ENCODE peak calls at places on chromosomes 4 and X, in six cellular contexts. H is K562, M is SK-N-SH, S is GM12878, F is H1, K is HepG2. R is an unnamed sample.

GRCh38 chrX:151391722-151392121 is 5.3 kb upstream of the VMA21 start:
- DNase-seq in H (no peak), M (no peak), S (no peak), F (no peak), K (no peak), R (no peak)

GRCh38 chrX:25278341-25278740 is 262.6 kb upstream of the ARX start:
- DNase-seq in H (no peak), M (no peak), S (no peak), F (no peak), K (no peak), R (no peak)

GRCh38 chrX:131704136-131704695 is 160.3 kb downstream of the OR13H1 start:
- DNase-seq in H (peak), M (peak), S (peak), F (no peak), K (no peak), R (no peak)

GRCh38 chr4:127210877-127211276 is 421.9 kb upstream of the INTU start:
- DNase-seq in H (no peak), M (no peak), S (no peak), F (no peak), K (no peak), R (no peak)

GRCh38 chr4:17559709-17560048 is 17.3 kb upstream of the LAP3 start:
- DNase-seq in H (no peak), M (no peak), S (no peak), F (no peak), K (no peak), R (no peak)

GRCh38 chrX:3029084-3029483 is 12.2 kb upstream of the ARSF start:
- DNase-seq in H (no peak), M (no peak), S (no peak), F (no peak), K (no peak), R (no peak)

GRCh38 chr4:27011401-27011800 is 150.8 kb downstream of the STIM2 start:
- DNase-seq in H (no peak), M (no peak), S (no peak), F (no peak), K (no peak), R (no peak)

GRCh38 chr4:174259580-174259979 is 23.9 kb downstream of the FBXO8 start:
- DNase-seq in H (no peak), M (no peak), S (no peak), F (no peak), K (no peak), R (no peak)

GRCh38 chr4:76308548-76308947 is 2.0 kb downstream of the STBD1 start:
- DNase-seq in H (peak), M (peak), S (no peak), F (no peak), K (peak), R (no peak)

GRCh38 chr4:77358315-77358928 is 201.4 kb downstream of the CCNG2 start:
- DNase-seq in H (peak), M (peak), S (no peak), F (no peak), K (peak), R (peak)

GRCh38 chrX:132718411-132718810 is 229.6 kb upstream of the MBNL3 start:
- DNase-seq in H (no peak), M (no peak), S (no peak), F (no peak), K (no peak), R (no peak)
- TF ChIP-seq CTCF in H (no peak), M (no peak), S (no peak), F (no peak), K (no peak), R (no peak)

GRCh38 chr4:8269535-8270417 is at the start of gene HTRA3:
- DNase-seq in H (no peak), M (no peak), S (no peak), F (no peak), K (no peak), R (no peak)
- TF ChIP-seq POLR2AphosphoS5 in H (no peak), M (no peak), S (no peak), F (peak), K (no peak), R (no peak)

DNA sequence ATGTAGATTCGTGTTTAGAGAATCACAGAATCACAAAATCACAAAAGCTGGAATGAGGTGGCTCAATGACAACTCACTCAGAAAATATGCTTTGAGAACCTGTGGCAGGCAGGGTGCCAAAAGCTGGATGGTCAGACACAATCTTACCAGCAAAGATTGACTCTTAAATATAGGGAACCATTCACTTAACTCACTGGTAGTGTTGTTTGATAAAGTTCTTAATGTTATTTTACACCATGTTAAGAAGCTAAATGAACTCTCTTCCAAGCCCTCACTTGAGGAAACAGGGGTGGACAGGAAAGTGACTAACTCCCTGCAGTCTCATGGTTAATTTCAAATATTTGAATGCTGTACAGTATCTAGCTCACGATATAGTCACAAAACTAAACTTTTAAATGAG is 5.7 kb upstream of the SCOC start:
- DNase-seq in H (no peak), M (no peak), S (no peak), F (no peak), K (no peak), R (no peak)
- TF ChIP-seq GABPA in H (no peak), M (no peak), S (no peak), F (no peak), K (no peak), R (no peak)

GRCh38 chr4:23857353-23857752 is 32.5 kb downstream of the PPARGC1A start:
- DNase-seq in H (no peak), M (no peak), S (no peak), F (no peak), K (peak), R (no peak)
- TF ChIP-seq CTCF in H (no peak), M (peak), S (no peak), F (no peak), K (peak), R (no peak)

GRCh38 chrX:49260221-49260985 is 4.1 kb downstream of the FOXP3 start:
- DNase-seq in H (no peak), M (no peak), S (no peak), F (no peak), K (no peak), R (no peak)

GRCh38 chrX:49257074-49257790 is 7.3 kb downstream of the FOXP3 start:
- DNase-seq in H (no peak), M (no peak), S (no peak), F (no peak), K (no peak), R (no peak)

GRCh38 chrX:49256268-49256995 is 8.1 kb downstream of the FOXP3 start:
- DNase-seq in H (no peak), M (no peak), S (no peak), F (no peak), K (no peak), R (no peak)

GRCh38 chrX:49257846-49258748 is 6.4 kb downstream of the FOXP3 start:
- DNase-seq in H (no peak), M (no peak), S (no peak), F (no peak), K (no peak), R (no peak)

GRCh38 chrX:49258749-49259124 is 5.8 kb downstream of the FOXP3 start:
- DNase-seq in H (no peak), M (no peak), S (no peak), F (no peak), K (peak), R (no peak)
- TF ChIP-seq POLR2AphosphoS5 in H (no peak), M (no peak), S (no peak), F (no peak), K (no peak), R (no peak)

GRCh38 chrX:137565921-137566745 is at the start of gene ZIC3:
- DNase-seq in H (no peak), M (peak), S (no peak), F (no peak), K (no peak), R (no peak)

GRCh38 chrX:137566746-137567473 is 983 bp downstream of the ZIC3 start:
- DNase-seq in H (no peak), M (no peak), S (no peak), F (no peak), K (no peak), R (no peak)

GRCh38 chrX:137568741-137569469 is 3.0 kb downstream of the ZIC3 start:
- DNase-seq in H (no peak), M (no peak), S (no peak), F (no peak), K (no peak), R (no peak)

GRCh38 chrX:137567474-137568232 is 1.7 kb downstream of the ZIC3 start:
- DNase-seq in H (no peak), M (no peak), S (no peak), F (no peak), K (no peak), R (no peak)

GRCh38 chrX:137569470-137569891 is 3.6 kb downstream of the ZIC3 start:
- DNase-seq in H (no peak), M (no peak), S (no peak), F (no peak), K (no peak), R (no peak)
- TF ChIP-seq GABPA in H (no peak), M (no peak), S (no peak), F (no peak), K (no peak), R (no peak)

GRCh38 chr4:154743683-154744340 is at the start of gene LRAT:
- DNase-seq in H (peak), M (peak), S (no peak), F (peak), K (no peak), R (no peak)
- TF ChIP-seq CTCF in H (no peak), M (no peak), S (no peak), F (peak), K (no peak), R (no peak)

GRCh38 chrX:153974726-153975286 is 2.3 kb downstream of the TMEM187 start:
- DNase-seq in H (no peak), M (no peak), S (no peak), F (no peak), K (peak), R (peak)

GRCh38 chrX:153971632-153972367 is at the start of gene HCFC1:
- DNase-seq in H (peak), M (peak), S (peak), F (no peak), K (peak), R (no peak)

GRCh38 chrX:153972368-153973126 is at the start of gene TMEM187:
- DNase-seq in H (peak), M (peak), S (peak), F (no peak), K (peak), R (peak)

GRCh38 chrX:153974003-153974725 is 1.6 kb downstream of the TMEM187 start:
- DNase-seq in H (no peak), M (no peak), S (no peak), F (no peak), K (no peak), R (peak)

GRCh38 chrX:153973127-153974002 is 811 bp downstream of the TMEM187 start:
- DNase-seq in H (peak), M (no peak), S (no peak), F (no peak), K (peak), R (no peak)
- TF ChIP-seq POLR2AphosphoS5 in H (no peak), M (no peak), S (no peak), F (no peak), K (no peak), R (peak)

DNA sequence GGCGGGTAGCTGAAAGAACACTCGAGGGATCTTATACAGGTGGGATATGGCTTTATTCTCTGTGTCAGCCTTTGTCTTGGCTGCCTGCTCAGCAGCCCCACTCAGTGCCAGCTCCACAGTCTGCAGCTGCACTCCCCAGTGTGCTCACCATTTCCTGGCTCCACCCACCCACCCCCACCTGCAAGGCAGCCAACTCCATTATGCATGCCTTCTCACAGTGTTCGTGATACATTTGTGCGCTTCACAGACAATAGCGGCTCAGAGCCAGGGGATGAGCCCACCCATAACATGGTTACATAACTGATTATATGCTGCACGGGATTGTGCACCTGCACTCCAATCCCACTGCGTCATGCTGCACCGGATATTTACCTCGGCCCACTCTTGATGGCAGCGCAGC is 8.8 kb upstream of the TMEM128 start:
- DNase-seq in H (no peak), M (no peak), S (no peak), F (no peak), K (no peak), R (no peak)
- TF ChIP-seq GABPA in H (no peak), M (no peak), S (no peak), F (no peak), K (no peak), R (no peak)

GRCh38 chrX:70426286-70427278 is 3.5 kb downstream of the GDPD2 start:
- DNase-seq in H (no peak), M (no peak), S (no peak), F (no peak), K (no peak), R (no peak)

GRCh38 chrX:70421618-70422017 is 1.5 kb upstream of the GDPD2 start:
- DNase-seq in H (no peak), M (no peak), S (no peak), F (no peak), K (no peak), R (no peak)

GRCh38 chrX:70424801-70425200 is 1.7 kb downstream of the GDPD2 start:
- DNase-seq in H (no peak), M (no peak), S (no peak), F (no peak), K (no peak), R (no peak)

GRCh38 chrX:70423937-70424336 is 823 bp downstream of the GDPD2 start:
- DNase-seq in H (no peak), M (no peak), S (no peak), F (no peak), K (no peak), R (no peak)

GRCh38 chrX:70422886-70423336 is at the start of gene GDPD2:
- DNase-seq in H (no peak), M (peak), S (no peak), F (peak), K (peak), R (no peak)
- TF ChIP-seq CTCF in H (no peak), M (peak), S (peak), F (peak), K (peak), R (no peak)

R was measured in HL-60.